ENCODE peak calls at places on chromosomes 16 and 17, in four cellular contexts. O is uterus, A is body of pancreas, M is heart left ventricle. W is an unnamed sample. For H3K9me3, the result is how much of the 10 kb centered on the place peaks cover.

GRCh38 chr16:2143874-2144485 is 4.4 kb upstream of the RAB26 start:
- DNase-seq in A (no peak), M (no peak), O (no peak), W (no peak)

GRCh38 chr16:50093607-50094570 is 28.1 kb downstream of the HEATR3 start:
- DNase-seq in A (peak), O (peak), M (peak), W (peak)

GRCh38 chr16:77194295-77195231 is 3.6 kb downstream of the MON1B start:
- DNase-seq in O (no peak), M (no peak), A (no peak), W (no peak)

GRCh38 chr17:78890111-78890897 is 12.7 kb downstream of the CEP295NL start:
- DNase-seq in O (no peak), M (peak), A (no peak), W (peak)

GRCh38 chr17:50424246-50425000 is 1.6 kb upstream of the ACSF2 start:
- DNase-seq in A (no peak), O (no peak), M (no peak), W (no peak)

GRCh38 chr17:14760719-14761425 is 460.0 kb downstream of the HS3ST3B1 start:
- DNase-seq in M (no peak), A (no peak), O (no peak), W (no peak)

GRCh38 chr17:50638851-50639767 is 4.4 kb downstream of the ABCC3 start:
- DNase-seq in M (peak), A (peak), O (peak), W (peak)

GRCh38 chr17:76497979-76498885 is 3.0 kb downstream of the RHBDF2 start:
- DNase-seq in A (peak), O (peak), M (peak), W (peak)

GRCh38 chr17:72852267-72852945 is 240.1 kb downstream of the SLC39A11 start:
- DNase-seq in A (no peak), O (no peak), M (no peak), W (no peak)

GRCh38 chr17:21345236-21345635 is 30.9 kb upstream of the KCNJ12 start:
- DNase-seq in O (no peak), M (no peak), A (no peak), W (no peak)

GRCh38 chr16:28543072-28543471 is 4.3 kb upstream of the NUPR1 start:
- DNase-seq in A (no peak), O (no peak), M (no peak), W (peak)

GRCh38 chr16:57191056-57191536 is 5.0 kb downstream of the RSPRY1 start:
- DNase-seq in A (no peak), M (no peak), O (no peak), W (no peak)

DNA sequence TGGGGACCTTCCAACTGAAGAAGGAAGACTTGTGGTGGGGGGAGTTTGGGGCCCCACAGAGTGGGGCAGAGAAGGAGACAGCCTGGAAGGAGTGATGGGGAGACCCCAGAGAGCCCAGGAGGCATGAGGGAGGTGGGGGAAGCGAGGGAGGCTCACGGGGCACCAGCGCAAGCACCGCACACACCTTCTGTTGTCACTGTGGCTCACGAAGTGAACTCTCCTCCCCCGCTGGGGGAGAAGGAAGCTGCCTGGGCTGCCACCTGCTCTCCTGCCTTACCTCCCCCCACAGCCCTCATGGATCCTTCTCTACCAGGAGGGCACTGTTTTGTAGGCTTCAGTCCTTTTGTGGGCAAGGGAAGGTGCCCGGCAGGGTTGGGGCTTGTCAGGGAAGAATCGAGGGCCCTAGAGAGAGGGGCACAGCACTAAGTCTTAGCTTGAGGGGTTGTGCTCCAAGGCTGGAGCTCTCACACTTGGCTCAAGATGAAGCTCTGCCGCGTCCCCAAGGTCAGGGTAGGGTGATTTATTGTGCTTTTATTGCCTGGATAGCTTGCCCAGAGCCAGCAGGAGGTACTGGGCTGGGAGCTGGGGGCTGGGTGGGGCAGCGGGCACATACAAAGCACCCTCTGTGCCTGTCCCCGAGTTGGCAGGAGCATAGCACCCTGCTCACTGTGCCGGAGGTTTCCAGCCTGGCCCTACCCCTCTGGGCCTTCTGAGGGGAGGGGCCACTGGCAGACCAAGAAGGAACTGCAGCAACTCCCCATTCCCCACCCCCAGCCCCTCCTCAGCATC is 4.6 kb upstream of the STARD3 start:
- DNase-seq in O (no peak), A (peak), M (no peak), W (no peak)
- TF ChIP-seq POLR2A in O (no peak), A (peak), M (no peak), W (no peak)

GRCh38 chr16:75957870-75958269 is 231.6 kb upstream of the CPHXL start:
- DNase-seq in A (no peak), O (no peak), M (no peak), W (no peak)
- H3K27ac ChIP-seq in A (no peak), O (no peak), M (no peak), W (no peak)

GRCh38 chr17:27079660-27080059 is 214.3 kb upstream of the WSB1 start:
- DNase-seq in M (no peak), O (no peak), A (no peak), W (no peak)

GRCh38 chr17:27082023-27082774 is 211.7 kb upstream of the WSB1 start:
- DNase-seq in A (no peak), O (no peak), M (no peak), W (no peak)

GRCh38 chr17:27082775-27083154 is 211.1 kb upstream of the WSB1 start:
- DNase-seq in O (no peak), A (no peak), M (no peak), W (no peak)

GRCh38 chr17:27083408-27084185 is 210.3 kb upstream of the WSB1 start:
- DNase-seq in A (no peak), M (no peak), O (no peak), W (no peak)

DNA sequence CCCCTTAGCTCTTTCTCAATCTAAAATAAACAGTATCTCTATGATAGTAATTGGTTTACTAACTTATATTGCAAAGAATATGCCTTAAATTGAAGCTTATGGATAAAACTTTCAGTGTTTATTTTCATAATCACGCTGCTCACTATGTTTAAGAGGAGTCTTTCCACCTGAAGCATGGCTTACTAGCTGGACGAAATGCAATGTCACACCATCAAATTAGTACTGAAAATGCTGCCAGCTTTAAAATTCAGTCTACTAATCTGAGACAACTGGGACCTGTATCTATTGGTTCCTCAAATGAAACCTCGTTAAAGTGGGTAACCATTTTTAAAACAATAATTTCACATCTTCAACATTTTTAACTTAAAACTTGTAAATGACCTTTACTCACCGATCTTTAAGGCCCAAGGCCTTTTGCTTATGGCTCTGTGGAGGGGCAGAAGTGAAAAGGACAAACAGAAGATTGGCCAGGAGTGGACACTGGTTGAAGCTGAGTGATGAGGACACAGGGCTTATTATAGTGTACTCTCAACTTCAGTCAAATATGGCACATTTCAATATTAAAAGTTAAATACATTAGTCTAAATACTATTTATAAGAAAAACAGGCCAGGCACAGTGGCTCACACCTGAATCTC is 212.8 kb upstream of the WSB1 start:
- DNase-seq in O (no peak), M (no peak), A (no peak), W (no peak)
- H3K9me3 ChIP-seq in O (under half), M (under half), A (under half), W (under half)

GRCh38 chr17:44124118-44124438 is 637 bp upstream of the HDAC5 start:
- DNase-seq in O (no peak), A (no peak), M (no peak), W (no peak)
- TF ChIP-seq POLR2A in O (no peak), A (no peak), M (no peak), W (peak)